ENCODE peak calls at places on chromosomes 16 and 17, in seven cellular contexts. One of them, this sample, is unnamed. For H3K36me3, the result is how much of the 10 kb centered on the place peaks cover.

GRCh38 chr16:69132424-69133252 is at the start of the genes CHTF8 and UTP4:
- DNase-seq in mesendoderm: peak
- DNase-seq in GM06990: peak
- DNase-seq in PC-9: peak
- DNase-seq in hepatocyte: peak
- DNase-seq in CD8-positive, alpha-beta T cell: peak
- DNase-seq in trophoblast cell: peak
- DNase-seq in this sample: peak

GRCh38 chr16:88376053-88376834 is 6.5 kb upstream of the ZNF469 start:
- DNase-seq in trophoblast cell: peak
- DNase-seq in mesendoderm: no peak
- DNase-seq in GM06990: no peak
- DNase-seq in hepatocyte: no peak
- DNase-seq in PC-9: no peak
- DNase-seq in CD8-positive, alpha-beta T cell: no peak
- DNase-seq in this sample: no peak

GRCh38 chr17:13273744-13274295 is 256.0 kb upstream of the ELAC2 start:
- DNase-seq in PC-9: no peak
- DNase-seq in trophoblast cell: peak
- DNase-seq in hepatocyte: peak
- DNase-seq in GM06990: no peak
- DNase-seq in mesendoderm: no peak
- DNase-seq in CD8-positive, alpha-beta T cell: no peak
- DNase-seq in this sample: no peak

GRCh38 chr17:27323538-27324212 is 29.8 kb downstream of the WSB1 start:
- DNase-seq in GM06990: no peak
- DNase-seq in PC-9: peak
- DNase-seq in CD8-positive, alpha-beta T cell: no peak
- DNase-seq in mesendoderm: peak
- DNase-seq in hepatocyte: peak
- DNase-seq in trophoblast cell: peak
- DNase-seq in this sample: peak

GRCh38 chr16:397736-398332 is 835 bp downstream of the NME4 start:
- DNase-seq in GM06990: peak
- DNase-seq in PC-9: no peak
- DNase-seq in hepatocyte: peak
- DNase-seq in CD8-positive, alpha-beta T cell: peak
- DNase-seq in trophoblast cell: peak
- DNase-seq in mesendoderm: peak
- DNase-seq in this sample: peak

GRCh38 chr16:19853973-19854876 is 30.4 kb downstream of the GPRC5B start:
- DNase-seq in trophoblast cell: peak
- DNase-seq in mesendoderm: peak
- DNase-seq in hepatocyte: no peak
- DNase-seq in GM06990: no peak
- DNase-seq in CD8-positive, alpha-beta T cell: no peak
- DNase-seq in PC-9: no peak
- DNase-seq in this sample: peak

GRCh38 chr17:35879748-35880654 is at the start of gene CCL5:
- DNase-seq in CD8-positive, alpha-beta T cell: peak
- DNase-seq in trophoblast cell: no peak
- DNase-seq in mesendoderm: no peak
- DNase-seq in PC-9: no peak
- DNase-seq in GM06990: peak
- DNase-seq in hepatocyte: no peak
- DNase-seq in this sample: no peak

GRCh38 chr16:73299349-73299748 is 251.4 kb upstream of the ZFHX3 start:
- DNase-seq in hepatocyte: no peak
- DNase-seq in mesendoderm: peak
- DNase-seq in PC-9: no peak
- DNase-seq in trophoblast cell: no peak
- DNase-seq in CD8-positive, alpha-beta T cell: no peak
- DNase-seq in GM06990: no peak
- DNase-seq in this sample: no peak

GRCh38 chr17:39404542-39405378 is 3.3 kb upstream of the FBXL20 start:
- DNase-seq in CD8-positive, alpha-beta T cell: no peak
- DNase-seq in hepatocyte: no peak
- DNase-seq in GM06990: no peak
- DNase-seq in trophoblast cell: peak
- DNase-seq in PC-9: peak
- DNase-seq in mesendoderm: no peak
- DNase-seq in this sample: no peak

GRCh38 chr17:55676274-55676673 is 46.4 kb downstream of the TMEM100 start:
- DNase-seq in trophoblast cell: no peak
- DNase-seq in GM06990: no peak
- DNase-seq in mesendoderm: no peak
- DNase-seq in hepatocyte: no peak
- DNase-seq in PC-9: no peak
- DNase-seq in CD8-positive, alpha-beta T cell: no peak
- DNase-seq in this sample: no peak

GRCh38 chr16:58022601-58023371 is 2.8 kb upstream of the MMP15 start:
- DNase-seq in CD8-positive, alpha-beta T cell: no peak
- DNase-seq in hepatocyte: peak
- DNase-seq in mesendoderm: peak
- DNase-seq in GM06990: no peak
- DNase-seq in trophoblast cell: no peak
- DNase-seq in PC-9: no peak
- DNase-seq in this sample: no peak

GRCh38 chr17:75356260-75356937 is 49.1 kb downstream of the GRB2 start:
- DNase-seq in mesendoderm: no peak
- DNase-seq in PC-9: no peak
- DNase-seq in trophoblast cell: no peak
- DNase-seq in GM06990: no peak
- DNase-seq in CD8-positive, alpha-beta T cell: no peak
- DNase-seq in hepatocyte: no peak
- DNase-seq in this sample: peak

GRCh38 chr16:88810166-88810867 is 1.4 kb downstream of the APRT start:
- DNase-seq in GM06990: peak
- DNase-seq in PC-9: peak
- DNase-seq in mesendoderm: peak
- DNase-seq in CD8-positive, alpha-beta T cell: no peak
- DNase-seq in trophoblast cell: peak
- DNase-seq in hepatocyte: no peak
- DNase-seq in this sample: peak

GRCh38 chr17:10755592-10756127 is 25.8 kb upstream of the TMEM220 start:
- DNase-seq in CD8-positive, alpha-beta T cell: no peak
- DNase-seq in hepatocyte: no peak
- DNase-seq in trophoblast cell: no peak
- DNase-seq in mesendoderm: no peak
- DNase-seq in GM06990: no peak
- DNase-seq in PC-9: no peak
- DNase-seq in this sample: no peak

GRCh38 chr16:56191807-56192643 is 736 bp downstream of the GNAO1 start:
- DNase-seq in GM06990: no peak
- DNase-seq in hepatocyte: peak
- DNase-seq in trophoblast cell: no peak
- DNase-seq in mesendoderm: peak
- DNase-seq in PC-9: no peak
- DNase-seq in CD8-positive, alpha-beta T cell: peak
- DNase-seq in this sample: peak

GRCh38 chr17:67615736-67616135 is 102.0 kb upstream of the NOL11 start:
- DNase-seq in trophoblast cell: no peak
- DNase-seq in PC-9: no peak
- DNase-seq in GM06990: no peak
- DNase-seq in CD8-positive, alpha-beta T cell: no peak
- DNase-seq in mesendoderm: no peak
- DNase-seq in hepatocyte: no peak
- DNase-seq in this sample: no peak

GRCh38 chr16:79599837-79600635 is 501 bp downstream of the MAF start:
- DNase-seq in mesendoderm: peak
- DNase-seq in hepatocyte: peak
- DNase-seq in trophoblast cell: peak
- DNase-seq in GM06990: peak
- DNase-seq in CD8-positive, alpha-beta T cell: no peak
- DNase-seq in PC-9: no peak
- DNase-seq in this sample: peak

GRCh38 chr16:79597775-79598174 is 2.8 kb downstream of the MAF start:
- DNase-seq in CD8-positive, alpha-beta T cell: no peak
- DNase-seq in trophoblast cell: no peak
- DNase-seq in mesendoderm: no peak
- DNase-seq in GM06990: no peak
- DNase-seq in hepatocyte: no peak
- DNase-seq in PC-9: no peak
- DNase-seq in this sample: no peak

GRCh38 chr16:79598341-79599181 is 2.0 kb downstream of the MAF start:
- DNase-seq in trophoblast cell: peak
- DNase-seq in CD8-positive, alpha-beta T cell: peak
- DNase-seq in hepatocyte: peak
- DNase-seq in PC-9: no peak
- DNase-seq in GM06990: peak
- DNase-seq in mesendoderm: peak
- DNase-seq in this sample: peak

GRCh38 chr16:79600636-79601091 is at the start of gene MAF:
- DNase-seq in mesendoderm: peak
- DNase-seq in CD8-positive, alpha-beta T cell: peak
- DNase-seq in PC-9: no peak
- DNase-seq in hepatocyte: peak
- DNase-seq in GM06990: peak
- DNase-seq in trophoblast cell: peak
- DNase-seq in this sample: peak

DNA sequence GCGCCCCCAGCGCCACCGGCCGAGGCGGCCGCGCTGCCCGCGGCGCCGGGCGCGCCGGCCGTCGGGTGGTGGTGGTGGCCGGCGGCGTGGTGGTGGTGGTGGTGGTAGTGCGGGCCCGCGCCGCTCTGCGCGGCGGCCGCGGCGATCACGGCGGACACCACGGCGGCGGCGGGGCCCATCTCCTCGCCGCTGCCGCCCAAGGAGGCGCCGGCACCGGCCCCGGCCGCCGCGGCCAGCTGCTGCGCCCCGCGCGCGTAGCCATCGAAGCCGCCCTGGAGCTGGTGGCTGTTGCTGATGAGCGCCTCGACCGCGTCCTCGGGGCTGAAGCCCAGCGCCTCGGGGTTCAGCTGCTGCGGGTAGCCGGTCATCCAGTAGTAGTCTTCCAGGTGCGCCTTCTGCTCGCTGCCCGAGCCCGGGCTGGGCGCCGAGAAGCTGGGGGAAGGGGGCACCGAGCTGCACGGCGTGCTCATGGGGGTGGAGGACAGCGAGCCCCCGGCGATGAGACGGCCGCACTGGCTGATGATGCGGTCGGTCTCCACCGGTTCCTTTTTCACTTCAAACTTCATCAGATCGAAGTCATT is 1.2 kb downstream of the MAF start:
- DNase-seq in PC-9: no peak
- DNase-seq in CD8-positive, alpha-beta T cell: peak
- DNase-seq in trophoblast cell: peak
- DNase-seq in hepatocyte: peak
- DNase-seq in mesendoderm: peak
- DNase-seq in GM06990: peak
- DNase-seq in this sample: peak
- H3K4me3 ChIP-seq in PC-9: no peak
- H3K4me3 ChIP-seq in CD8-positive, alpha-beta T cell: peak
- H3K4me3 ChIP-seq in trophoblast cell: peak
- H3K4me3 ChIP-seq in hepatocyte: peak
- H3K4me3 ChIP-seq in mesendoderm: peak
- H3K4me3 ChIP-seq in GM06990: no peak
- H3K4me3 ChIP-seq in this sample: peak

GRCh38 chr17:7910711-7911110 is 5.4 kb downstream of the RNF227 start:
- DNase-seq in GM06990: no peak
- DNase-seq in CD8-positive, alpha-beta T cell: no peak
- DNase-seq in trophoblast cell: no peak
- DNase-seq in mesendoderm: no peak
- DNase-seq in PC-9: no peak
- DNase-seq in hepatocyte: no peak
- DNase-seq in this sample: no peak
- H3K36me3 ChIP-seq in GM06990: under half
- H3K36me3 ChIP-seq in CD8-positive, alpha-beta T cell: under half
- H3K36me3 ChIP-seq in trophoblast cell: half or more
- H3K36me3 ChIP-seq in mesendoderm: under half
- H3K36me3 ChIP-seq in PC-9: under half
- H3K36me3 ChIP-seq in hepatocyte: under half
- H3K36me3 ChIP-seq in this sample: under half

DNA sequence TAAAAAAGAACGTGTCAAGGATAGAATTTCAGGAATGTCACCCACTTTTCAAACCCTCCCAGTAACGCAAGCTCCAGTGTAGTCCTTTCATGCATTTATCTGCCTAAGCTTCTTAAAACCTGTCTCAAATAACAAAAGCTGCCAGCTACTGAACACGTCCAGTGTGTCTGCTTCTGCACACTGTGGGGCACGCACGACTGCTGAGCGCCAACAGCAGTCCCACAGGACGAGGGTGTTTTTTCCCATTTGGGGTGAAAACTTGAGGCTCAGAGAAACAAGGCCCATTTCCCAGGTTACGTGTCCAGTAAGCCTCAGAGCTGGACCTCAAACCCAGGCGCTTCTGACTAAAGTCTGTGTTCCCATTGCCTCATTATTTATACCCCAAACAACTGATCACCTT is 17.2 kb downstream of the NTAN1 start:
- DNase-seq in mesendoderm: no peak
- DNase-seq in CD8-positive, alpha-beta T cell: no peak
- DNase-seq in PC-9: no peak
- DNase-seq in trophoblast cell: no peak
- DNase-seq in hepatocyte: no peak
- DNase-seq in GM06990: no peak
- DNase-seq in this sample: no peak
- H3K4me3 ChIP-seq in mesendoderm: no peak
- H3K4me3 ChIP-seq in CD8-positive, alpha-beta T cell: no peak
- H3K4me3 ChIP-seq in PC-9: no peak
- H3K4me3 ChIP-seq in trophoblast cell: no peak
- H3K4me3 ChIP-seq in hepatocyte: no peak
- H3K4me3 ChIP-seq in GM06990: no peak
- H3K4me3 ChIP-seq in this sample: no peak

DNA sequence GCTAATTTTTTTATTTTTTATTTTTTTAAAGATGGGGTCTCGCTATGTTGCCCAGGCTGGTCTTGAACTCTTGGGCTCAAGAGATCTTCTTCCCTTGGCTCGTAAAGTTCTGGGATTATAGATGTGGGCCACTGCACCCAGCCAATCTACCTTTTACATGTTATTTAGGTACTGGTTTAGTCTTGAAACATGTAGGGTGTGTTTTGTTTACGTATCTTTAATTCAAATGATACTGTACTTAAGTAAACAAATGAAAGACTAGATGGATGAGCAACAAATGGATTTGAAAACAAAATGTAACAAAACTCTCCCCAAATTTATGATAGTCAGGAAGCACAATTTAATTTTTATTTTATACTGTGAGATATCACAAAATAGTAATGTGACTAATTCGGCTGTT is 207.7 kb downstream of the LGALS9B start:
- DNase-seq in CD8-positive, alpha-beta T cell: no peak
- DNase-seq in GM06990: no peak
- DNase-seq in PC-9: no peak
- DNase-seq in hepatocyte: no peak
- DNase-seq in mesendoderm: no peak
- DNase-seq in trophoblast cell: no peak
- DNase-seq in this sample: no peak
- H3K36me3 ChIP-seq in CD8-positive, alpha-beta T cell: under half
- H3K36me3 ChIP-seq in GM06990: under half
- H3K36me3 ChIP-seq in PC-9: under half
- H3K36me3 ChIP-seq in hepatocyte: under half
- H3K36me3 ChIP-seq in mesendoderm: under half
- H3K36me3 ChIP-seq in trophoblast cell: under half
- H3K36me3 ChIP-seq in this sample: under half

This sample was measured in endodermal cell.